ENCODE peak calls at places on chromosomes 2 and 18, in eight cellular contexts. O is DND-41; W is sigmoid colon; X is RWPE1; K is SJSA1; S is A549; N is CD4-positive, alpha-beta T cell; D is upper lobe of right lung. E is an unnamed sample.

GRCh38 chr18:79927597-79928562 is 23.6 kb downstream of the SLC66A2 start:
- DNase-seq in O (no peak), W (peak; percentile 34), X (no peak), K (no peak), S (no peak), N (no peak), D (peak; percentile 54), E (no peak)

GRCh38 chr2:230847883-230848388 is 16.8 kb upstream of the ITM2C start:
- DNase-seq in O (peak; percentile 69), W (peak; percentile 92), X (peak; percentile 75), K (peak; percentile 59), S (peak; percentile 83), N (peak; percentile 83), D (peak; percentile 94), E (peak; percentile 82)

GRCh38 chr18:76433788-76434187 is 61.3 kb downstream of the ZNF516 start:
- DNase-seq in O (no peak), W (peak; percentile 50), X (no peak), K (no peak), S (no peak), N (no peak), D (peak; percentile 60), E (no peak)

GRCh38 chr2:207711750-207712487 is 479 bp downstream of the CCNYL1 start:
- DNase-seq in O (peak; percentile 60), W (peak; percentile 77), X (peak; percentile 59), K (peak; percentile 49), S (no peak), N (peak; percentile 23), D (no peak), E (peak; percentile 59)

GRCh38 chr2:192030289-192030688 is 164.4 kb downstream of the TMEFF2 start:
- DNase-seq in O (no peak), W (no peak), X (no peak), K (no peak), S (no peak), N (no peak), D (no peak), E (no peak)

GRCh38 chr2:2742745-2743144 is 411.7 kb upstream of the MYT1L start:
- DNase-seq in O (no peak), W (no peak), X (no peak), K (no peak), S (no peak), N (no peak), D (no peak), E (no peak)

GRCh38 chr2:73212448-73213176 is 1.4 kb upstream of the SMYD5 start:
- DNase-seq in O (peak; percentile 80), W (peak; percentile 79), X (peak; percentile 81), K (peak; percentile 52), S (peak; percentile 81), N (peak; percentile 58), D (peak; percentile 82), E (peak; percentile 65)

GRCh38 chr18:3126457-3127097 is 93.2 kb downstream of the MYOM1 start:
- DNase-seq in O (no peak), W (no peak), X (no peak), K (no peak), S (no peak), N (no peak), D (no peak), E (no peak)

GRCh38 chr2:176658708-176659107 is 389.5 kb downstream of the MTX2 start:
- DNase-seq in O (no peak), W (no peak), X (no peak), K (no peak), S (no peak), N (no peak), D (no peak), E (no peak)

GRCh38 chr2:176656776-176657140 is 387.5 kb downstream of the MTX2 start:
- DNase-seq in O (no peak), W (no peak), X (no peak), K (no peak), S (no peak), N (no peak), D (no peak), E (no peak)

GRCh38 chr2:176657391-176657790 is 388.1 kb downstream of the MTX2 start:
- DNase-seq in O (no peak), W (no peak), X (no peak), K (no peak), S (no peak), N (no peak), D (no peak), E (no peak)

GRCh38 chr2:176653856-176654443 is 384.7 kb downstream of the MTX2 start:
- DNase-seq in O (peak; percentile 43), W (peak; percentile 81), X (peak; percentile 65), K (peak; percentile 71), S (peak; percentile 74), N (no peak), D (no peak), E (no peak)

DNA sequence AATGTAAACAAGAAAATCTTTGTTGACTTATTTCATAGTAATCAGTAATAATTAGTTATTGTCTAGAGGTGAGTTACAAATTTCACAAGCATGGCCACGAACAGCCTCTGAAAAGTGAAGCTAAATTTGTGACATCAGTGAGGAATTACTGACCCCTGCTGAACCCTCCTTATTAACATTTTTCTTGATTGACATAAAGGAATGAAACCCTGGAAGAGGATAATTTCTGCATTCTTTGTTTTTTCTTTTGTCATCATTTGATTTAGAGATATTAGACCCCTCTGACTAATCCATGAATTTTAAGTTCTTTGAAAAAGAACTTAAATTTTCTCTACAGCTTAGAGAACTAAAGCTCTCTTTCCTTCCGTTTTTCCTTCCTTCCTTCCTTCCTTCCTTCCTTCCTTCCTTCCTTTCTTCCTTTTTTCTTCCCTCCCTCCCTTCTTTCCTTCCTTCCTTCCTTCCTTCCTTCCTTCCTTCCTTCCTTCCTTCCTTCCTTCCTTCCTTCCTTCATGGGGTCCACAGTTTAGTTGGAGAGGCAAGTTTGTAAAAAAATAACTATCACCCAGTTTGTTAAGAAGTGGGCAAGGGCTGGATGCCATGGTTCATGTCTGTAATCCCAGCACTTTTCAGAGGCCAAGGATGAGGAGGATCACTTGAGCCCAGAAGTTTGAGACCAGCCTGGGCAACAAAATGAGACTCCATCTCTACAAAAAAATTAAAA is 387.0 kb downstream of the MTX2 start:
- DNase-seq in O (no peak), W (no peak), X (no peak), K (no peak), S (no peak), N (no peak), D (no peak), E (no peak)
- H3K27ac ChIP-seq in O (no peak overlapping the region), W (no peak overlapping the region), X (no peak overlapping the region), K (no peak overlapping the region), S (no peak overlapping the region), N (no peak overlapping the region), D (no peak overlapping the region), E (no peak overlapping the region)

GRCh38 chr2:12915792-12916191 is 199.1 kb downstream of the TRIB2 start:
- DNase-seq in O (no peak), W (no peak), X (no peak), K (no peak), S (no peak), N (no peak), D (no peak), E (no peak)

GRCh38 chr2:12918841-12919445 is 202.2 kb downstream of the TRIB2 start:
- DNase-seq in O (no peak), W (peak; percentile 95), X (no peak), K (no peak), S (no peak), N (no peak), D (peak; percentile 61), E (no peak)

GRCh38 chr2:12923907-12924610 is 207.3 kb downstream of the TRIB2 start:
- DNase-seq in O (no peak), W (no peak), X (no peak), K (no peak), S (no peak), N (no peak), D (no peak), E (no peak)

GRCh38 chr2:12921321-12921720 is 204.6 kb downstream of the TRIB2 start:
- DNase-seq in O (no peak), W (no peak), X (no peak), K (no peak), S (no peak), N (no peak), D (no peak), E (no peak)

DNA sequence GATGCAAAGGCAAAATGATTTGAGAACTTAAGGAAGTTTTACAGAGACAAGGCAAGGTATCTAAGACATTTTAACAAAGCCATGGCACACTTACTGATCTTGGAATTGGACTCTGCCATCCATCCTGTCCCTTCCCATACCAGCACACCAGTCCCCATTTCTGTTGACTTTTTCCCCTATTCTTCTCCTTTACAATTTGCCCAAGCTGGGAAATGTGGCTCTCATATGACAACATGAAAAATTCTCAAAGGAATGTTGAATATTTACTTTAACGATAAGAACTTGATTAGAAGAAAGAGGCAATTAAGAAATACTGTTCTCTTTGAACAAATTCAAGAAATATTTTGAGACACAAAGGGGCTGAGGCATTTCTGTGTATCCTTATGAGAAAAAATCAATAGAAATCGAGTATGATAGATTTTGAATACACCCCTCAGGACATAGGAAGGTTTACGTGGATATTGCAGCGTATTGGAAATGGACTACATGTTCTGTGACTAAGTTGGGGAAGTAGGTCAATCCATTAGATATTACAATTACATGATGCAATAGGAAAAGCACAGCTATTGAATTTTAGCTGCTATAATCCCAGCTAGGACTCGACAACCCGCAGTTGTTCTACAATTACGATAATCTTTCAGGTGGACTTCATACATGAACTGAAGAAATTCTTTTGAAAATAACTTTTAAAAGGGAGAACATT is 201.6 kb downstream of the TRIB2 start:
- DNase-seq in O (no peak), W (no peak), X (no peak), K (no peak), S (no peak), N (no peak), D (no peak), E (no peak)
- H3K27ac ChIP-seq in O (no peak overlapping the region), W (peak overlapping the region; percentile 75), X (no peak overlapping the region), K (no peak overlapping the region), S (no peak overlapping the region), N (no peak overlapping the region), D (peak overlapping the region; percentile 55), E (no peak overlapping the region)

DNA sequence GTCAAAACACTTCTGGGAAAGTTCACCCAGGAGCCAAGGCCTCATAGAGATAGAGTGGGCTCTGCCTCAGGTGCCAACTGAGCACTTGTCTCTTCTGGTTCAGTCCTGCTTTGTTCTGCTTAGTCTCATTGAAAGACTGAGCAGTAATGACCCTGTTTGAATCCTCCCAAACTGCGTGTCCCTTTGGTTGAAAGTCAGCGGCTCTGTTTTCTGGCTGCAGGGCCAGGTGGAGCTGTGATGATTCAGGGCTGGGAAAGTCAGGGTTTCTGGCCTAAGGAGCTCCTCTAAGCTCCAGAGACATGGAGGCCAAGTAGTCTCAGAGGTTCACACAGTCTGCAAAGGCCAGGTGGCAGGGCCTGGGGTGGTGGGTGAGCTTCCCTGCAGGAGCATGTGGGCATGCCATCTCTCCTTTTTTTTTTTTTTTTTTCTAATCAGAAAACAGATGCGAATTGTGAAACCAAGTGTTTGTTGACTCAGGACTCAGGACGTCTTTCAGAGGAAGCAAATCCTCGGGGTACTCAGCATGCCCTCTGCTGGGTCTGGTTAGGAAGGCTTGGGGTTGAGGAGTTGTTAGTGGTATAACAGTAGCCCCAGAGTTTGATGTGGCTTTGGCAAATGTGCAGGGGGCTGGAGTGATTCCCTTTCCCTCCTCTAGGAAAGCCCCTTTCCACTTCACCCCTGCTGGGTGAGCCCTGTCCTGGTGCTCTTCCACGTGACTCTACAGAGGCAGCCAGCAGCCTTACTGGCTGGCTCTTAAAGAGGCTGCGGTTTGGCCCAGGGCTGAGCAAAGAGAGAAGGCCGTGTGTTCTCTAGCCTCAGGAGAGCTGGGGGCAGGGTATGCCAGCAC is 38.3 kb downstream of the TMEM17 start:
- DNase-seq in O (no peak), W (no peak), X (no peak), K (peak; percentile 18), S (peak; percentile 41), N (no peak), D (no peak), E (no peak)
- H3K27ac ChIP-seq in O (no peak overlapping the region), W (peak overlapping the region; percentile 22), X (no peak overlapping the region), K (no peak overlapping the region), S (peak overlapping the region; percentile 79), N (no peak overlapping the region), D (peak overlapping the region; percentile 18), E (no peak overlapping the region)

DNA sequence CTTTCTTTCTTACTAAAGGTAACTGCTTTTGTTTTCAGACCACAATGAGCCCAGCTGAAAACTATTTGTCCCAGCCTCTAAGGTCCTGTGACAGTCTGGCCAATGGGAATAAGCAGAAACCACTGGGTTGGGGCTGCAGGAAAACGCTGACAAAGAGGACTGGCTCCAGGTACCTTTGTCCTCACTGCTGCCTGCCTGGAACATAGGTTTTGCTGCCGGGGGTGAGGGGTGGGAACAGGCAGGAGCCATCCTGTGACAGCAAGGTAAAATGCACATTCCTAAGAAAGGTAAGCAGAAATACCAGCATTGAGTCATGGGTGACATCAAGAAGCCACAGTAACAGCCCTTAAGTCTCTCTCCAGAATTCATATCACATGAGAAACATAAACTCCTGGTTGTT is 21.6 kb downstream of the PTPN2 start:
- DNase-seq in O (no peak), W (no peak), X (peak; percentile 28), K (no peak), S (no peak), N (no peak), D (no peak), E (no peak)
- H3K27ac ChIP-seq in O (peak overlapping the region; percentile 79), W (no peak overlapping the region), X (peak overlapping the region; percentile 55), K (no peak overlapping the region), S (no peak overlapping the region), N (no peak overlapping the region), D (no peak overlapping the region), E (no peak overlapping the region)